ENCODE peak calls at places on chromosomes 13 and 19, in six cellular contexts. C, Z, N, E, W and Y are unnamed samples.
A peak's percentile ranks its signal among the peaks of the same experiment; 100 is the strongest.

GRCh38 chr13:45831851-45832250 is 19.7 kb downstream of the SIAH3 start:
- DNase-seq in C (no peak), Z (no peak), N (no peak), E (no peak), W (no peak), Y (no peak)

GRCh38 chr19:3899531-3900294 is 19.2 kb downstream of the ATCAY start:
- DNase-seq in C (no peak), Z (no peak), N (no peak), E (no peak), W (no peak), Y (no peak)

GRCh38 chr13:89455741-89456140 is 1784.6 kb downstream of the SLITRK5 start:
- DNase-seq in C (no peak), Z (no peak), N (no peak), E (peak; percentile 93), W (no peak), Y (no peak)

GRCh38 chr19:50490411-50490811 is 13.8 kb upstream of the GARIN5A start:
- DNase-seq in C (peak; percentile 39), Z (no peak), N (no peak), E (no peak), W (no peak), Y (no peak)

GRCh38 chr13:33069365-33069764 is 53.1 kb downstream of the KL start:
- DNase-seq in C (no peak), Z (no peak), N (no peak), E (no peak), W (no peak), Y (peak; percentile 57)

GRCh38 chr13:85347251-85347650 is 452.0 kb downstream of the SLITRK6 start:
- DNase-seq in C (no peak), Z (no peak), N (no peak), E (peak; percentile 52), W (no peak), Y (no peak)

GRCh38 chr19:35529241-35530218 is 1.4 kb upstream of the SBSN start:
- DNase-seq in C (no peak), Z (no peak), N (no peak), E (no peak), W (no peak), Y (no peak)

GRCh38 chr19:47540748-47541147 is 25.9 kb upstream of the NAPA start:
- DNase-seq in C (no peak), Z (peak; percentile 66), N (peak; percentile 62), E (no peak), W (no peak), Y (no peak)

GRCh38 chr19:43290568-43291359 is 21.4 kb upstream of the PSG9 start:
- DNase-seq in C (no peak), Z (peak; percentile 4), N (no peak), E (peak; percentile 20), W (no peak), Y (no peak)

GRCh38 chr19:45716314-45717130 is 14.2 kb downstream of the FBXO46 start:
- DNase-seq in C (peak; percentile 66), Z (peak; percentile 41), N (peak; percentile 26), E (peak; percentile 50), W (no peak), Y (no peak)

GRCh38 chr19:1355258-1355973 is 28.3 kb upstream of the NDUFS7 start:
- DNase-seq in C (peak; percentile 46), Z (peak; percentile 39), N (peak; percentile 44), E (peak; percentile 12), W (no peak), Y (peak; percentile 51)

GRCh38 chr19:43983912-43984686 is at the start of gene ZNF155:
- DNase-seq in C (peak; percentile 96), Z (peak; percentile 98), N (peak; percentile 95), E (peak; percentile 95), W (peak; percentile 90), Y (peak; percentile 99)

GRCh38 chr13:46210362-46211083 is 1.2 kb upstream of the LRRC63 start:
- DNase-seq in C (no peak), Z (no peak), N (no peak), E (no peak), W (no peak), Y (no peak)

GRCh38 chr13:32419862-32420261 is 8.1 kb downstream of the N4BP2L1 start:
- DNase-seq in C (no peak), Z (no peak), N (no peak), E (no peak), W (no peak), Y (no peak)

GRCh38 chr19:3683866-3684816 is 16.1 kb downstream of the PIP5K1C start:
- DNase-seq in C (peak; percentile 60), Z (no peak), N (no peak), E (no peak), W (no peak), Y (peak; percentile 89)

GRCh38 chr13:100707818-100708740 is 33.5 kb upstream of the TMTC4 start:
- DNase-seq in C (no peak), Z (no peak), N (no peak), E (peak; percentile 64), W (no peak), Y (no peak)

GRCh38 chr19:49807174-49807830 is 5.8 kb downstream of the FUZ start:
- DNase-seq in C (no peak), Z (no peak), N (no peak), E (no peak), W (no peak), Y (no peak)

GRCh38 chr13:67416047-67416925 is 186.2 kb upstream of the PCDH9 start:
- DNase-seq in C (peak; percentile 93), Z (peak; percentile 54), N (peak; percentile 82), E (peak; percentile 2), W (no peak), Y (peak; percentile 33)

GRCh38 chr13:101416181-101417042 is at the start of gene NALCN:
- DNase-seq in C (peak; percentile 78), Z (no peak), N (peak; percentile 75), E (peak; percentile 14), W (peak; percentile 22), Y (peak; percentile 25)